ENCODE peak calls at places on chromosomes 16 and 17, in six cellular contexts. F is gastrocnemius medialis, D is sigmoid colon, N is choroid plexus epithelial cell, X is foreskin fibroblast, V is tibial nerve. S is an unnamed sample.

GRCh38 chr16:50547340-50547865 is 793 bp upstream of the NKD1 start:
- DNase-seq in F (no peak), D (peak), N (peak), X (no peak), V (no peak), S (no peak)

GRCh38 chr16:12096162-12096781 is 119.7 kb downstream of the SNX29 start:
- DNase-seq in F (no peak), D (no peak), N (no peak), X (no peak), V (no peak), S (no peak)

GRCh38 chr17:30550512-30551273 is 73.5 kb downstream of the GOSR1 start:
- DNase-seq in F (no peak), D (no peak), N (no peak), X (no peak), V (no peak), S (no peak)

GRCh38 chr17:28743243-28744103 is at the start of gene TRAF4:
- DNase-seq in F (no peak), D (peak), N (peak), X (peak), V (peak), S (peak)

GRCh38 chr16:66476328-66477027 is 49.4 kb downstream of the BEAN1 start:
- DNase-seq in F (no peak), D (peak), N (peak), X (no peak), V (no peak), S (no peak)

GRCh38 chr17:59607817-59608403 is 11.8 kb upstream of the CLTC start:
- DNase-seq in F (no peak), D (no peak), N (peak), X (no peak), V (no peak), S (no peak)

GRCh38 chr16:87145181-87146176 is 171.7 kb downstream of the C16orf95 start:
- DNase-seq in F (no peak), D (no peak), N (peak), X (peak), V (no peak), S (no peak)

GRCh38 chr16:84810518-84811273 is 9.1 kb upstream of the CRISPLD2 start:
- DNase-seq in F (no peak), D (peak), N (peak), X (no peak), V (peak), S (no peak)

GRCh38 chr17:81558941-81559806 is 7.0 kb upstream of the FAAP100 start:
- DNase-seq in F (no peak), D (no peak), N (peak), X (no peak), V (no peak), S (no peak)

GRCh38 chr16:46496701-46497100 is 124.5 kb downstream of the SHCBP1 start:
- DNase-seq in F (no peak), D (no peak), N (no peak), X (no peak), V (no peak), S (no peak)

GRCh38 chr16:83915081-83915480 is 16.2 kb downstream of the MLYCD start:
- DNase-seq in F (no peak), D (no peak), N (no peak), X (no peak), V (no peak), S (no peak)

GRCh38 chr17:7888184-7888920 is at the start of gene CHD3:
- DNase-seq in F (no peak), D (no peak), N (peak), X (no peak), V (no peak), S (no peak)

DNA sequence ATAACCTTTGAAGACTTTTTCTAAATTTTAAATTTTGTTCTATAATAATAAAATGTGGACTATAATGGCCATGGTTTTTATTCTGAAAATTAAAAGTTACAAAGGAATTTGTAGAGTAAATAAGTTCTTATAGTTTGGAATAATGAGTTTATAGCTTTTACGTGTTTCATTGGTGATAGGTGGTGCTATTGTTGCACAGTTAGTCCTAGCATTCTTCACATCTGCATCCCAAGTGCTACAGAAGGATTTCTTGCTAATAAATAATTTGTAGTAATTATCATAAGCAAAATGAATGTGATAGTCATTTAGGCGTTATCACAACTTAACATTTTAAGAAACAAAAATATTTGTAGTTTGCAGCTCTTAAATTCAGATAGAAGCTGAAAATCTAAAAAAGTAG is 67.9 kb downstream of the BCAS3 start:
- DNase-seq in F (no peak), D (no peak), N (peak), X (no peak), V (no peak), S (no peak)
- TF ChIP-seq CTCF in F (no peak), D (no peak), N (no peak), X (no peak), V (no peak), S (no peak)

GRCh38 chr16:31713071-31713944 is 160.3 kb upstream of the ZNF267 start:
- DNase-seq in F (peak), D (peak), N (peak), X (peak), V (peak), S (peak)

GRCh38 chr16:31715915-31716314 is 157.7 kb upstream of the ZNF267 start:
- DNase-seq in F (no peak), D (no peak), N (no peak), X (no peak), V (no peak), S (no peak)

GRCh38 chr16:31714899-31715504 is 158.6 kb upstream of the ZNF267 start:
- DNase-seq in F (no peak), D (no peak), N (no peak), X (no peak), V (no peak), S (no peak)

GRCh38 chr16:31712064-31712540 is 161.5 kb upstream of the ZNF267 start:
- DNase-seq in F (no peak), D (no peak), N (no peak), X (no peak), V (no peak), S (no peak)

DNA sequence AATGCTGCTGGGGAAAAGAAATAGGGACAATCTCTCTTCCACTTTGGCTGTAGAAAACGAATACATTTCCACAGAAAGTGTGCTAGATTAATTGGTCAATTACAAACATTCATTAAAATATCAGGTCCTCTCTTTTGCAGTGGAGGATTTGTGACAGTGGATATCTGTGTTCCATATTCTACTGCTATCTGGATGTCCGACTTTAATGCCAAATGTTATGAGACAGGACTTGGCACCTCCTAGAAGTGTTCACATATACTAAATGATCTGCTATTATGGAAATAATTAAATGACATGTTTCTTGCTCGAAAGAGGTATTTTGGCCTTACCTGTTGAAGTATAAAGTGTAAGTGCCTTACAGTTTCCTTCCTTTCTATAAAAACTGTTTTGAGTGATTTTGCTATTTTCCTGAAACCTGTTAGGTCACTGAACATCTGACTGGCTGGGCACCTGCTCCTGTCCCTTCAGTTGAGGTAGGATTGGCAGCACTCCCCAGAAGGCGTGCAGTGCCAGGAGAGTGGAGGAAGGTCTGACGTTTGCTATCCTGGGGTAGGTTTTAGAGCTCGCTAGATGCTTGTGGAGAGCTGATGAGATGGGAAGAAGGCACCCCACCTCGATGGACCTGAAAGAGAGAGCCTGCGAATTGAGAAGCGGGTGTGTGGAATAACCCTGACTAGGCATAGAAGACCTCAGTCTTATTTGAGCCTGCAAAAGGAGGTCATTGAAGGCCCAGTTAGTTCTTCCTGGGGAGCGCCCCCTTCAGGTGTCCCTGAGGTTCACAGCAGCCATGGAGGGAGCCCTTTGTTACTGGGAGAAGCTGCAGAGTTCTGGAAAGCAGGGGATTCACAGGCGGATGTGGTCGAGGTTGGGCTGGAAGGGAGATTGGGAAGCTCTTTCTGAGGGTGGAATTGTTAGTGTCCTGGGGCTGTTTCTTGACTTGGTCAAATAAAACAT is 159.4 kb upstream of the ZNF267 start:
- DNase-seq in F (no peak), D (no peak), N (no peak), X (no peak), V (no peak), S (no peak)
- TF ChIP-seq CTCF in F (no peak), D (no peak), N (peak), X (peak), V (no peak), S (peak)

DNA sequence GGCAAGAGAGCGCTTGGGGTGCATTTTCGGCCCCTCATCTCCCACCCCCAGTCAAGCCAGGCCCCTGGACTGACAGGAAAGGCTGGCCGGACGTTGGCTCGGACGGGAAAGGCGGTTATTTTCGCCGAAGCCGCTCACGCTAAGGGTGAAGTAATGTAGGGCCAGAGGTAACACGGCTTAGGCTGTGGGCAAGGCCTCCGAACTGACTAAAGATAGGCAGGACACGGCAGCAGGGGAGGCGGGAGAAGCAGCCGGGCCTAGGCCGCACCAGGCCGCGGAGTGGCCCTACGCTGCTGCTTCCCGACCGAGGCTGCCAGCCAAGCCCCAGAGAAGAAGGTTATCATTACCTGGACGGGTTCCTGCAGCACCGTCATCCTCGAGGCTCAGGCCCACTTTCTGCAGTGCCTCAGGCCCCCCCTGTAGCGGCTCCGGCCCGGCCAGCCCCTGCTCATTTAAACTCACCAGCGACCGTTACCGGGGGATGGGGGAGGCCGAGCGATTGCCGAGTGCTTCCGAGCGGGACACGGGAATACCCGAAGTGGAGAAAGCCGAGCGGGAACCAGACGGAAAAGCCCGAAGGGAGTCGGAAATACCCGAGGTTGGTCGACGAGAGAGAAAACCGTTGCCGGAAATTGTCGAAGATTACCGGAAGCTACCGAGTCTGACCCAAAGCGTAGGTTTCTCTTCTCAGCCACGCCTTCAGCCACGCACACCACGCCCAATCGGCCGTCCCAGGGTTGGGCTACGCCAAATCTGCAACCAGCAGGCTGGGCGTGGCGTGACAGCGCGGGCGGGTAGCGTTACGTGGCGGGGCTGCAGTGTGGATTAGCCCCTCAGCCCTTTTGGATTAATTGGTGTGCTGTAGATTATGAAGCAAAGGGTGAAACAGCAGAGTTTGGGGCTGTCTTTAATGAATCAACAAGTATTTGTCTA is at the start of gene CDC27:
- DNase-seq in F (peak), D (peak), N (peak), X (peak), V (peak), S (peak)
- TF ChIP-seq CTCF in F (no peak), D (no peak), N (no peak), X (no peak), V (no peak), S (no peak)

GRCh38 chr17:75130059-75130631 is 1.4 kb downstream of the NT5C start:
- DNase-seq in F (no peak), D (no peak), N (no peak), X (no peak), V (no peak), S (no peak)

GRCh38 chr17:75129576-75129975 is 2.0 kb downstream of the NT5C start:
- DNase-seq in F (no peak), D (no peak), N (no peak), X (no peak), V (no peak), S (no peak)

GRCh38 chr17:75131278-75132017 is at the start of gene NT5C:
- DNase-seq in F (peak), D (peak), N (peak), X (peak), V (peak), S (peak)

GRCh38 chr17:75128694-75129505 is 2.6 kb downstream of the NT5C start:
- DNase-seq in F (no peak), D (no peak), N (no peak), X (no peak), V (no peak), S (no peak)

DNA sequence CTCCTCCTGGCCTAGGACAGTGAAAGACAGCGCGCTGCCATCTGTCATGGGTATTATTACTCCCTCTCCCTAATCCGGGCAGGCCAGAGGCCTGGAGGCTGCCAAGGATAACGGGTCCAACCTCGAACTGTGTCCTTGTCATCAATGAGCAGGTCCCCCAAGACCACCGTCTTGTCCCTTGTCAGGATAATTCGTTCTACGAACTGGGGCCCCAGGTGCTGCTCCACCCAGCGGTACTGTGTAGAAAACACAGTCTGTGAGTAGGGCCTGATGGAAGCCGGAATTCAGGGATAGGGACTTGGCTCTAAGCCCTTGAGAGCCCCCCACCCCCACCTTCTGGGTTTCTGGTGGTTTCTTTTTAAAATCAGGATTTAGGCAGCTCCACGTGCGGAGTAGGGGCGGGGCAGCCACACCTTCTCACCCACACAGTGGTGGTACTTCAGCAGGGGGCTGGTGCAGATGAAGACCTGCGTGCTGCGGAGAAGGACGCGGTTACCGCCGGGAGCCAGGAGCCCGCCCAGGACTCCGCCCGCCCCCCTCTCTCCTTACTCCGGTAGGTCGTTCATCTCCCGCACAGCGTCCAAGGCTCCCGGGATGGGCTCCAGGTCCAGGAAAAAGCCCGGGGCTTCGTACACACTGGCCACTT is 787 bp downstream of the NT5C start:
- DNase-seq in F (no peak), D (peak), N (peak), X (peak), V (no peak), S (no peak)
- TF ChIP-seq CTCF in F (no peak), D (peak), N (peak), X (peak), V (peak), S (peak)

GRCh38 chr16:61014869-61015268 is 1021.4 kb downstream of the CDH8 start:
- DNase-seq in F (no peak), D (no peak), N (no peak), X (no peak), V (no peak), S (no peak)
- TF ChIP-seq CTCF in F (no peak), D (no peak), N (no peak), X (no peak), V (no peak), S (no peak)

GRCh38 chr16:2023098-2023925 is 3.4 kb upstream of the NHERF2 start:
- DNase-seq in F (peak), D (peak), N (peak), X (peak), V (peak), S (peak)
- TF ChIP-seq CTCF in F (peak), D (peak), N (peak), X (peak), V (peak), S (peak)